ENCODE peak calls at places on chromosomes 11 and 22, in eight cellular contexts. Q, D, B, A, H, U, J and E are unnamed samples.

GRCh38 chr22:26884921-26885320 is 227.5 kb downstream of the MIAT start:
- DNase-seq in Q (no peak), D (no peak), B (no peak), A (no peak), H (no peak), U (no peak), J (no peak), E (no peak)

GRCh38 chr11:2806351-2807058 is 79.1 kb downstream of the CDKN1C start:
- DNase-seq in Q (peak; percentile 25), D (peak; percentile 44), B (peak; percentile 7), A (peak; percentile 68), H (peak; percentile 13), U (no peak), J (peak; percentile 12), E (peak; percentile 11)

GRCh38 chr22:42072606-42073330 is 1.3 kb upstream of the PHETA2 start:
- DNase-seq in Q (no peak), D (no peak), B (no peak), A (no peak), H (no peak), U (no peak), J (no peak), E (no peak)

GRCh38 chr11:26234451-26234850 is 97.5 kb upstream of the ANO3 start:
- DNase-seq in Q (no peak), D (no peak), B (no peak), A (no peak), H (no peak), U (peak; percentile 77), J (no peak), E (no peak)

GRCh38 chr11:63537293-63538101 is 889 bp downstream of the PLAAT4 start:
- DNase-seq in Q (peak; percentile 86), D (peak; percentile 84), B (peak; percentile 44), A (peak; percentile 92), H (peak; percentile 42), U (peak; percentile 4), J (peak; percentile 47), E (peak; percentile 65)

GRCh38 chr11:121930004-121930965 is 185.7 kb downstream of the BLID start:
- DNase-seq in Q (no peak), D (no peak), B (no peak), A (no peak), H (no peak), U (peak; percentile 13), J (no peak), E (no peak)

GRCh38 chr11:125512106-125512505 is 16.0 kb upstream of the FEZ1 start:
- DNase-seq in Q (no peak), D (no peak), B (no peak), A (no peak), H (no peak), U (no peak), J (no peak), E (no peak)

GRCh38 chr11:10878408-10879214 is 20.8 kb upstream of the ZBED5 start:
- DNase-seq in Q (no peak), D (no peak), B (no peak), A (no peak), H (no peak), U (peak; percentile 72), J (no peak), E (no peak)

GRCh38 chr22:50201191-50202129 is 649 bp downstream of the SELENOO start:
- DNase-seq in Q (peak; percentile 62), D (no peak), B (no peak), A (no peak), H (no peak), U (no peak), J (no peak), E (peak; percentile 64)

GRCh38 chr11:8699903-8700302 is 17.3 kb downstream of the RPL27A start:
- DNase-seq in Q (no peak), D (no peak), B (peak; percentile 33), A (peak; percentile 65), H (no peak), U (peak; percentile 55), J (peak; percentile 38), E (peak; percentile 66)

GRCh38 chr22:28801845-28802594 is 1.7 kb upstream of the XBP1 start:
- DNase-seq in Q (peak; percentile 65), D (peak; percentile 83), B (peak; percentile 38), A (no peak), H (peak; percentile 49), U (no peak), J (no peak), E (peak; percentile 78)

GRCh38 chr11:57729479-57729878 is 11.8 kb upstream of the SELENOH start:
- DNase-seq in Q (no peak), D (no peak), B (no peak), A (no peak), H (no peak), U (no peak), J (no peak), E (no peak)

GRCh38 chr11:84243629-84244263 is 957.6 kb upstream of the CCDC90B start:
- DNase-seq in Q (no peak), D (no peak), B (no peak), A (no peak), H (no peak), U (no peak), J (no peak), E (no peak)

GRCh38 chr11:71336176-71336995 is 84.0 kb upstream of the SHANK2 start:
- DNase-seq in Q (peak; percentile 19), D (no peak), B (no peak), A (no peak), H (no peak), U (no peak), J (no peak), E (no peak)

GRCh38 chr11:64284962-64285884 is at the start of gene GPR137:
- DNase-seq in Q (peak; percentile 92), D (peak; percentile 91), B (peak; percentile 91), A (peak; percentile 92), H (peak; percentile 85), U (peak; percentile 56), J (peak; percentile 66), E (peak; percentile 84)

GRCh38 chr11:31974737-31975136 is 116.1 kb upstream of the RCN1 start:
- DNase-seq in Q (no peak), D (no peak), B (no peak), A (no peak), H (no peak), U (peak; percentile 81), J (no peak), E (no peak)

GRCh38 chr11:94493443-94494199 is at the start of the genes ANKRD49 and MRE11:
- DNase-seq in Q (peak; percentile 98), D (peak; percentile 97), B (peak; percentile 98), A (peak; percentile 99), H (peak; percentile 97), U (peak; percentile 98), J (peak; percentile 96), E (peak; percentile 98)

GRCh38 chr11:94493146-94493442 is 550 bp downstream of the MRE11 start:
- DNase-seq in Q (no peak), D (no peak), B (no peak), A (no peak), H (no peak), U (no peak), J (no peak), E (no peak)

DNA sequence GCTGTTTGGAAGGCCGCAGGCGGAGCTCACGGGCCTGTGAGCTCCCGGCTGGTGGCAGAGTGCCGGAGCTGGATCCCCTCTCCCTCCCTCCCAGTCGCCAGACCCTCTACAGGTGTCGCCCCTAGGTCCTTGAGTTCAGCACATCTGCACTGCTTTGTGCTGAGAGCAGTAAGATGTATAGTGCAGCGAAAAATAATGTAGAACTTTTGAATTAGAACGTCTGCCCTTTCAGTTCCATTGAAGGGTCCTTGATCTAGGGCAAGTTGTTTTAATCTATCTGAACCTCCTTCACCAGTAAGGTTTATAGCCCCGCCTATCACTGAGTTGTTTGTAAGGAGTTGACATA is 389 bp downstream of the ANKRD49 start:
- DNase-seq in Q (no peak), D (no peak), B (no peak), A (no peak), H (no peak), U (no peak), J (no peak), E (no peak)
- TF ChIP-seq POLR2A in Q (no peak), D (no peak), B (no peak), A (no peak), H (no peak), U (no peak), J (no peak), E (peak; percentile 0)

GRCh38 chr11:68438658-68439259 is 21.8 kb upstream of the PPP6R3 start:
- DNase-seq in Q (no peak), D (no peak), B (no peak), A (no peak), H (no peak), U (no peak), J (no peak), E (no peak)
- H3K4me1 ChIP-seq in Q (peaks cover 29% of the 10 kb centered on the region), D (no peaks in the 10 kb centered on the region), B (no peaks in the 10 kb centered on the region), A (peaks cover 9% of the 10 kb centered on the region), H (no peaks in the 10 kb centered on the region), U (peaks cover 20% of the 10 kb centered on the region), J (peaks cover 14% of the 10 kb centered on the region), E (no peaks in the 10 kb centered on the region)

GRCh38 chr11:127000291-127000968 is at the start of gene KIRREL3:
- DNase-seq in Q (no peak), D (no peak), B (no peak), A (no peak), H (no peak), U (peak; percentile 40), J (no peak), E (no peak)
- TF ChIP-seq POLR2A in Q (no peak), D (no peak), B (no peak), A (no peak), H (no peak), U (peak; percentile 69), J (no peak), E (no peak)

GRCh38 chr11:22478169-22478568 is 140.0 kb downstream of the SLC17A6 start:
- DNase-seq in Q (no peak), D (no peak), B (no peak), A (no peak), H (no peak), U (no peak), J (no peak), E (no peak)
- H3K4me1 ChIP-seq in Q (no peaks in the 10 kb centered on the region), D (no peaks in the 10 kb centered on the region), B (no peaks in the 10 kb centered on the region), A (no peaks in the 10 kb centered on the region), H (no peaks in the 10 kb centered on the region), U (no peaks in the 10 kb centered on the region), J (no peaks in the 10 kb centered on the region), E (peaks cover 25% of the 10 kb centered on the region)